ENCODE peak calls at places on chromosomes 5 and 9, in five cellular contexts. Y is esophagus squamous epithelium, A is heart left ventricle, D is body of pancreas, F is A549. V is an unnamed sample.

GRCh38 chr5:72817076-72817476 is 615 bp downstream of the TNPO1 start:
- DNase-seq in A (peak; percentile 79), F (peak; percentile 52), D (peak; percentile 57), Y (no peak), V (peak; percentile 78)

GRCh38 chr9:32551491-32552049 is 557 bp upstream of the SMIM27 start:
- DNase-seq in F (peak; percentile 30), Y (no peak), D (peak; percentile 27), A (no peak), V (peak; percentile 68)

GRCh38 chr5:33379757-33380156 is 61.0 kb upstream of the TARS1 start:
- DNase-seq in D (no peak), A (no peak), F (peak; percentile 31), Y (no peak), V (peak; percentile 20)

GRCh38 chr9:110214956-110215355 is 7.0 kb upstream of the C9orf152 start:
- DNase-seq in A (no peak), F (no peak), D (no peak), Y (no peak), V (no peak)

GRCh38 chr5:123855630-123856029 is 343.7 kb downstream of the CSNK1G3 start:
- DNase-seq in F (no peak), D (no peak), Y (no peak), A (no peak), V (no peak)

GRCh38 chr9:15211160-15211993 is 95.6 kb downstream of the TTC39B start:
- DNase-seq in F (peak; percentile 72), A (no peak), Y (no peak), D (peak; percentile 62), V (peak; percentile 74)

GRCh38 chr5:83523926-83524325 is 52.4 kb downstream of the VCAN start:
- DNase-seq in F (no peak), A (no peak), Y (no peak), D (no peak), V (no peak)

GRCh38 chr9:117545846-117546245 is 131.0 kb upstream of the ASTN2 start:
- DNase-seq in Y (no peak), A (no peak), F (no peak), D (no peak), V (no peak)

GRCh38 chr9:95783426-95783975 is 92.0 kb upstream of the ERCC6L2 start:
- DNase-seq in F (no peak), Y (no peak), D (no peak), A (no peak), V (no peak)

GRCh38 chr5:154444559-154445421 is 1.0 kb upstream of the SAP30L start:
- DNase-seq in Y (no peak), A (peak; percentile 64), D (peak; percentile 14), F (peak; percentile 6), V (no peak)

GRCh38 chr5:124444147-124444775 is 302.2 kb downstream of the ZNF608 start:
- DNase-seq in F (no peak), D (no peak), Y (no peak), A (no peak), V (no peak)

GRCh38 chr5:154265197-154265578 is 74.7 kb downstream of the GALNT10 start:
- DNase-seq in A (no peak), F (no peak), D (no peak), Y (no peak), V (no peak)

GRCh38 chr5:90477073-90477472 is 2.4 kb downstream of the POLR3G start:
- DNase-seq in A (no peak), Y (no peak), D (no peak), F (no peak), V (no peak)

GRCh38 chr9:36543916-36544315 is 28.8 kb upstream of the MELK start:
- DNase-seq in Y (no peak), D (no peak), A (no peak), F (no peak), V (peak; percentile 79)

GRCh38 chr9:5949103-5949699 is 58.5 kb downstream of the MLANA start:
- DNase-seq in D (no peak), A (no peak), Y (no peak), F (peak; percentile 43), V (no peak)

GRCh38 chr9:128094166-128094949 is 26.3 kb downstream of the SLC25A25 start:
- DNase-seq in A (peak; percentile 90), D (peak; percentile 92), Y (peak; percentile 49), F (peak; percentile 94), V (peak; percentile 96)

GRCh38 chr5:5373351-5374033 is 49.0 kb upstream of the ICE1 start:
- DNase-seq in Y (no peak), A (no peak), F (no peak), D (no peak), V (no peak)

GRCh38 chr5:137933491-137933911 is 44.2 kb downstream of the PKD2L2 start:
- DNase-seq in D (no peak), A (no peak), F (no peak), Y (no peak), V (no peak)

GRCh38 chr5:109529520-109529919 is 119.7 kb upstream of the PJA2 start:
- DNase-seq in D (peak; percentile 33), A (no peak), F (no peak), Y (no peak), V (no peak)

GRCh38 chr9:112020680-112021596 is 124.3 kb downstream of the UGCG start:
- DNase-seq in F (peak; percentile 86), Y (no peak), A (no peak), D (no peak), V (no peak)

GRCh38 chr5:109852371-109853160 is 162.8 kb downstream of the MAN2A1 start:
- DNase-seq in F (no peak), Y (no peak), D (no peak), A (no peak), V (no peak)

GRCh38 chr5:89211836-89212235 is 328.9 kb upstream of the MEF2C start:
- DNase-seq in F (no peak), Y (no peak), D (no peak), A (no peak), V (no peak)

GRCh38 chr5:131265318-131265803 is 1.5 kb downstream of the CDC42SE2 start:
- DNase-seq in D (peak; percentile 35), Y (no peak), A (no peak), F (peak; percentile 76), V (no peak)

DNA sequence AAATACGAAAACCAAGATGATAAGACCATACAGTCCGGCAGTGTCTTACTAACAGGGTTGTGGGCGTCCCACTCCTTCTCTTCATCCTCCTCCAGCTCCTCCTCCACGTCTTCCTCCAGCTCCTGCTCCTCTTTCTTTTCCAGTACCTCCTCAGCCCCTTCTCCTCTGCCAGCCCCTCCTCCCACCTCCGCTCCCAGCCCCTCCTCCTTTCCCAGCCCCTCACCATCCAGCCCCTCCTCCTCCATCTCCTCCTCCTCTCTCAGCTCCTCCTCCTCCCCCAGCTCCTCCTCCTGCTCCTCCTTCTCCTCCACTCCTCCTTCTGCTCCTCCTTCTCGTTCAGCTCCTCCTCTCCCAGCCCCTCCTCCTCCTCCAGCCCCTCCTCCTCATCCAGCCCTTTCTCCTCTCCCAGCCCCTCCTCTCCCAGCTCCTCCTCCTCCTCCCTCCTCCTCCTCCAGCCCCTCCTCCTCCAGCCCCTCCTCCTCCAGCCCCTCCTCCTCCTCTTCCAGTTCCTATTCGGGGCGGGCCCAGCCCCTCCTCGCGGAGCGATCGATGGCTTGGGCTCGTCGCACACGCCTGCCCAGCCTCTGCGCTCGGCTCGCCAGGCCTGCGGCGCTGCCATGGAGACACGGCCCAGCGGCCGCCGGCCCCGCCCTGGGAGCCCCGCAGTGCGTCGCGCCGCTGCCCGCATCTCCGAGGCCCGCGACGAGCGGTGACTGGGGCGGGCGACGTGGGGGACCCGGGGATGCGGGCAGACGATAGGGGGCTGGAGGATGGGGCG is at the start of gene BRD3OS:
- DNase-seq in A (peak; percentile 97), Y (peak; percentile 96), F (peak; percentile 99), D (peak; percentile 96), V (peak; percentile 97)
- TF ChIP-seq POLR2A in A (peak; percentile 42), Y (no peak), F (no peak), D (no peak), V (no peak)

DNA sequence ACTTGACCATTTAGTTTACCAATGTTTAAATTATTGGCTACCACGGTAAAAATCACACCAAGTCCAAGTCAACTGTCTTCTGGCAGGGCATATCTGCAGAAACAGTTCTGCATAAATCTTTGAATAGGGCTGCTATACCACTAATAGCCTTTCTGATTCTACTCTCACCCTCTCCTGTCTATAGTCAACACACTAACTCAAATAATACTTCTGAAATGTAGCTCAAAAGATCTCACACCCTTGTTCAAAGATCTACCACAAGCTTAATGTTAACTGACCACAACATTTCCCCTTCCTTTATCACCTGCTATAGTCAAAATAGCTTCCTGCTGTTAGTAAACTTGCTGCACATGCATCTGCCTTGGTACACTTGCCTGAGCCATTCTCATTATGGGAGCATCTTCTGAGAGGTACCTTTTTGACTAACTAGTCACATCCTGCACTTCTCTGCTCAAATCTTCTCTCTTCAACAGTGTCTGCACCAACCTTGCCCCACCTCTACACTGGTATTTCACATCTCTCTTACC is 319.4 kb downstream of the CDH10 start:
- DNase-seq in D (no peak), F (no peak), A (no peak), Y (no peak), V (no peak)
- H3K4me1 ChIP-seq in D (no peaks in the 10 kb centered on the region), F (no peaks in the 10 kb centered on the region), A (no peaks in the 10 kb centered on the region), Y (no peaks in the 10 kb centered on the region), V (no peaks in the 10 kb centered on the region)

GRCh38 chr5:55205001-55205400 is 22.1 kb downstream of the MCIDAS start:
- DNase-seq in A (no peak), D (no peak), F (no peak), Y (no peak), V (no peak)
- H3K9me3 ChIP-seq in A (no peaks in the 10 kb centered on the region), D (no peaks in the 10 kb centered on the region), F (no peaks in the 10 kb centered on the region), Y (no peaks in the 10 kb centered on the region), V (no peaks in the 10 kb centered on the region)

GRCh38 chr9:135015565-135015964 is 71.9 kb upstream of the OLFM1 start:
- DNase-seq in A (no peak), D (no peak), Y (no peak), F (no peak), V (no peak)
- TF ChIP-seq POLR2A in A (no peak), D (no peak), Y (no peak), F (no peak), V (no peak)

GRCh38 chr5:38110130-38110529 is 148.2 kb upstream of the EGFLAM start:
- DNase-seq in D (no peak), A (no peak), F (no peak), Y (no peak), V (no peak)

GRCh38 chr5:38105231-38105570 is 153.2 kb upstream of the EGFLAM start:
- DNase-seq in Y (no peak), D (no peak), F (no peak), A (no peak), V (no peak)

GRCh38 chr5:38101897-38102296 is 156.5 kb upstream of the EGFLAM start:
- DNase-seq in A (no peak), Y (no peak), D (no peak), F (no peak), V (peak; percentile 14)

GRCh38 chr5:38104497-38105230 is 153.7 kb upstream of the EGFLAM start:
- DNase-seq in D (peak; percentile 13), A (no peak), F (no peak), Y (no peak), V (no peak)

DNA sequence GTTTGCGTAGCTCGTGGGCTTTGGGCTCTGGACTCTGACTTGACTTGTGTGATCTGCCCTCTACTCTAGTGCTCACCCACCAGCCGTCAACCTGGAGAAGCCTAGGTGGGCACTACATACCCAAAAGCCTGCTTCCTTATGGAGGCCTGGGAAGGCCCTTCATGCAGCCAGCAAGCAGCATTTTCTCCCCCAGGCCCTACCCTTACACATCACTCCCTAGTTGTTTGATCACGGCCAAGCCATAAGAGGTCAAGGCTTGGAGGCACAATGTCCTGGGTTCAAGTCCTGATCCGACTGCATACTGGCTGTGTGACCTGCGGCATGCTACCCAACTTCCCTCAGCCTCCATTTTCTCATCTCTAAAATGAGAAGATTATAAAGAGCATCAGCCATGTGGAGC is 151.3 kb upstream of the EGFLAM start:
- DNase-seq in D (no peak), A (no peak), Y (no peak), F (no peak), V (no peak)
- H3K4me1 ChIP-seq in D (peaks cover 13% of the 10 kb centered on the region), A (no peaks in the 10 kb centered on the region), Y (no peaks in the 10 kb centered on the region), F (no peaks in the 10 kb centered on the region), V (no peaks in the 10 kb centered on the region)

GRCh38 chr5:143383988-143384387 is 19.5 kb downstream of the NR3C1 start:
- DNase-seq in A (no peak), Y (no peak), F (no peak), D (no peak), V (no peak)
- H3K9me3 ChIP-seq in A (no peaks in the 10 kb centered on the region), Y (peaks cover 18% of the 10 kb centered on the region), F (peaks cover 28% of the 10 kb centered on the region), D (no peaks in the 10 kb centered on the region), V (no peaks in the 10 kb centered on the region)

V was measured in testis.